ENCODE peak calls at places on chromosomes 12 and 14, in seven cellular contexts. Y, B, E, G, R, U and M are unnamed samples.

GRCh38 chr12:92396647-92397258 is 251.1 kb upstream of the BTG1 start:
- DNase-seq in Y (no peak), B (peak), R (no peak), G (no peak), U (peak), E (no peak), M (no peak)

GRCh38 chr14:93891756-93892504 is 35.2 kb upstream of the FAM181A start:
- DNase-seq in U (no peak), E (no peak), Y (no peak), R (no peak), B (no peak), G (no peak), M (no peak)

GRCh38 chr14:99862111-99862510 is 68.9 kb downstream of the EML1 start:
- DNase-seq in R (no peak), G (no peak), U (peak), E (no peak), B (no peak), Y (no peak), M (no peak)

GRCh38 chr14:103879570-103880333 is 32.4 kb upstream of the PPP1R13B start:
- DNase-seq in U (no peak), R (no peak), G (peak), E (peak), B (no peak), Y (no peak), M (peak)

GRCh38 chr12:64808110-64808509 is 16.3 kb upstream of the TBC1D30 start:
- DNase-seq in G (no peak), B (no peak), Y (no peak), R (no peak), E (no peak), U (no peak), M (no peak)

GRCh38 chr14:91373591-91374245 is 43.9 kb downstream of the CCDC88C start:
- DNase-seq in B (no peak), Y (no peak), G (no peak), U (no peak), R (no peak), E (no peak), M (no peak)

GRCh38 chr12:94261119-94261518 is 112.7 kb downstream of the PLXNC1 start:
- DNase-seq in E (peak), B (no peak), Y (peak), U (no peak), G (no peak), R (no peak), M (peak)

GRCh38 chr14:98014851-98015615 is 1217.9 kb downstream of the VRK1 start:
- DNase-seq in G (no peak), E (no peak), Y (no peak), U (no peak), R (peak), B (no peak), M (no peak)

DNA sequence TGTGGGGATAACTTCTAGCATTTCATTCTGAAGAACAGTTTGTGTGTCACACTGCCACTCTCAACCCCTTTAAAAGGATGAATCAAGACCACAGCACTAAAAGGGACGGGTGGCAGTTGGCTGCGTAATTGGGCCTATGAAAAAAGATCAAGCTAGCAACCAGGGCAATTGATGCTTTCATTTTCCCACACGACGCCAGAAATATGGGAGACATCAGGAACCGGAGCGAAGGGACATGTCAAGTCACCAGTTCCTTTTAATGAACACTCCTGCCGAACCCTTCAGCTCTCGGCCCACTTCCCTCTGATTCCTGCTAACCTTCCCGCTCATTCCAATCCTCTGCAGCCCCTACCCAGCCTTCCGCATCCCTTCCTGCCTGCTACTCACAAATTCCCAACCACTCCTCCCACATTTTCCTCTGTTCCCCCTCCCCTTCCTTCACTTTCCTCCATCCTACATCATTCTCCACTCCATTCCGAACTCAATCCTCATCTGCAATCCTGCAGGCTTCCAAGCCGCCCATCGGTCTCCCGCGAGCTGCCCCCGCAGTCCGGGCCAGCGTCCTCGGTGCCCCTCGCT is 746 bp downstream of the CSRNP2 start:
- DNase-seq in E (peak), G (no peak), B (peak), R (no peak), U (peak), Y (no peak), M (peak)
- H2AK5ac ChIP-seq in E (no peak), G (peak), B (no peak), R (peak), U (peak), Y (peak), M (no peak)

GRCh38 chr14:30559638-30560071 is 697 bp downstream of the G2E3 start:
- DNase-seq in B (peak), U (peak), E (peak), R (no peak), Y (peak), G (no peak), M (no peak)

GRCh38 chr14:30564235-30564867 is 5.4 kb downstream of the G2E3 start:
- DNase-seq in G (no peak), E (no peak), R (no peak), Y (no peak), B (no peak), U (no peak), M (no peak)

GRCh38 chr14:30558362-30558674 is 640 bp upstream of the G2E3 start:
- DNase-seq in B (no peak), E (no peak), U (no peak), Y (no peak), G (no peak), R (no peak), M (no peak)

GRCh38 chr14:30560581-30560980 is 1.6 kb downstream of the G2E3 start:
- DNase-seq in Y (no peak), B (no peak), G (no peak), U (no peak), R (no peak), E (no peak), M (no peak)

DNA sequence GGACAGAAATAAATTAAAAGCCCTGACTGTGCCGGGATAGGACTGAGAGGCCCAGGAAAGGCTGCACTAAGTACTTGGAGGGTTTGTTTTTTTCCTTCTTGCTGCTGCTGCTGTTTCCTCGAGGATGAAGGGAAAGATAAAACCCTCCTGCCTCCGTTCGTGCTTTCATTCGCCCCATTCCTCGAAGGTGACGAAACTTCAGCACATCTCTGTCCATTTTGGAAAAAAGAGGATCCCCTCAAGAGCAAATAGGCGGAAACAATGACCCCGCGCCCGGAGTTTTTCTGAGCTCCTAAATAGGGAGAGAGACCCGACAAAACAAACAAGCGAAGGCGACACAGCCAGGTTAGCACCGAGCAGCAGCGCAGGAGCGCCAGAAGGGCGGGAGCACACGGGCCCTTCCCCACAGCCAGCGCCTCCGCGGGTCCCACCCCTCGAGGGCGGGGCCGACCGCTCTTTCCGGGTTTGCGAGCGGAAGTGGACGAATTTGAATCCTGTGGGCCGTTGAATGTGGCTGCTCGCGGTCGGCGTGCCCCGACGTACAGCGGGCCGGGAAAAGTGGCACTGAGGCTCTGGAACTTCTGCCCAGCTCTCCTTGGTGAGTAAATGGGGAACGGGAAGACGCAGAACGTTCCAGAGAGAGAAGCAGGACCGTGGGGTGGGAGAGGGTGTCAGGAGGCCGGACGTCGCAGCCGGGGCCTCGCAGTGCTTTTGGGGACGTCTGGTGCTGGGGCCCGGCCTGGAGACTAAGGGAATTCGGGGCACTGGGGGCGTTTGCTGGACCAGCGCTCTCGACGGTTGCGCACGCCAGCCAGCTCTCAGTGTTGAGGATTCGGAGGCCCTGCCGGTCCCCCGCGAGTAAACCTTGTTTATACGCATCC is at the start of gene G2E3:
- DNase-seq in G (peak), E (peak), Y (peak), U (peak), R (peak), B (peak), M (peak)
- H2AK5ac ChIP-seq in G (no peak), E (no peak), Y (peak), U (peak), R (no peak), B (no peak), M (no peak)

GRCh38 chr14:67746927-67747326 is 45.2 kb downstream of the RDH12 start:
- DNase-seq in U (no peak), E (no peak), B (no peak), G (no peak), Y (no peak), R (no peak), M (no peak)

GRCh38 chr14:67744057-67744456 is 42.4 kb downstream of the RDH12 start:
- DNase-seq in U (no peak), B (no peak), Y (no peak), G (no peak), E (no peak), R (no peak), M (no peak)

GRCh38 chr14:67749341-67750110 is 47.8 kb downstream of the RDH12 start:
- DNase-seq in E (no peak), B (no peak), Y (no peak), U (peak), R (no peak), G (no peak), M (no peak)

DNA sequence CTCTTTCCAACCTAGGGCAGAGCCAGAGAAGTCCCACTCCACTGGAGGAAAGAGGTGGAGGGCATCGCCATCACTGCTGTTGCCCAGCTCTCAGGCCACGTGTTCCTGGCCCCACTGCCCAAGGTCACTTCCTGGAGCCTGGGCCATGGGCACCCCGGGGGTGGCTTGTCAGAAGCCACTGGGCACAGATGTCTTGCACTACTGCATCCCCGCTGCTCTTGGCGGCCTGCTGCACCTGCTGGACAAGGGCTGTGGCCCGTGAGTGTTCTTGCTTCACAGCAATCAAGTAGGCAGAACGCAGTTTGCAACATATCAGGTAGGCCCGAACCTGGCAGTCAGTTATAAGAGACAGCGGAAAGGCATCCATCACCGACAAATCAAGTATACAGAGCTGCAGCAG is 46.6 kb downstream of the RDH12 start:
- DNase-seq in E (no peak), U (no peak), G (no peak), Y (no peak), R (no peak), B (no peak), M (no peak)
- H2AK5ac ChIP-seq in E (no peak), U (no peak), G (no peak), Y (no peak), R (no peak), B (no peak), M (no peak)

GRCh38 chr12:66063976-66064375 is 66.6 kb downstream of the LLPH start:
- DNase-seq in B (no peak), U (no peak), G (no peak), E (no peak), Y (no peak), R (no peak), M (no peak)
- H2AK5ac ChIP-seq in B (no peak), U (no peak), G (no peak), E (no peak), Y (no peak), R (no peak), M (no peak)

GRCh38 chr14:39366460-39367386 is 65.5 kb downstream of the FBXO33 start:
- DNase-seq in Y (no peak), R (no peak), B (no peak), E (peak), U (no peak), G (no peak), M (no peak)
- H2AK5ac ChIP-seq in Y (peak), R (no peak), B (no peak), E (peak), U (no peak), G (peak), M (no peak)

GRCh38 chr14:78595797-78596196 is 425.6 kb downstream of the NRXN3 start:
- DNase-seq in B (no peak), E (peak), U (no peak), Y (peak), R (no peak), G (peak), M (peak)
- H2AK5ac ChIP-seq in B (no peak), E (no peak), U (no peak), Y (no peak), R (no peak), G (no peak), M (no peak)

DNA sequence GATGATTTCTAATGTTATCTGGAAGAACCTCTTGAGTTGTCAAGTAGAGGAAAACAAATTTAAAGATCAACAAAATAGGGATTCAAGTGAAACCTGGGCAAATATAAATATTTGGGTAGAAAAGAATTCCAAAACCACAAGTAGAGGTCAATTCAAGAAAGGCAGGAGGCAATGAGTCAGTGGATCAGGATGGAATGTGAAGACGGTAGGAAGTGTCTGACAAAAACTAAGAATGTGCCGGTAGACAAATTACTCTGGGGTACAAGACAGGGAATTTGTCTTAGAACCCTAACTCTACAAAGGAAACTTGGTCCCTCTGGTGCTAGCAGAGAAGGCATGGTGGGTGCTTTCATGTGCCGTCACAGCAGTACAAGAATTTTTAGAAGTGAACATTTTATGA is 13.6 kb downstream of the ABCD2 start:
- DNase-seq in E (peak), Y (no peak), R (peak), U (no peak), G (no peak), B (peak), M (no peak)
- H2AK5ac ChIP-seq in E (no peak), Y (no peak), R (no peak), U (no peak), G (no peak), B (no peak), M (no peak)